ENCODE peak calls at places on chromosome 14, in eight cellular contexts. I is AG10803; M is fibroblast of villous mesenchyme; P is AG04449; A is upper lobe of right lung; D is CD4-positive, alpha-beta T cell; T is natural killer cell; G is breast epithelium. N is an unnamed sample.

GRCh38 chr14:42555365-42555764 is 948.7 kb downstream of the LRFN5 start:
- DNase-seq in I (no peak), M (no peak), P (no peak), A (no peak), D (no peak), T (no peak), G (no peak), N (no peak)

GRCh38 chr14:64612021-64612380 is 62.2 kb downstream of the PPP1R36 start:
- DNase-seq in I (peak), M (no peak), P (peak), A (no peak), D (no peak), T (no peak), G (no peak), N (peak)

GRCh38 chr14:99654235-99655000 is 9.5 kb downstream of the HHIPL1 start:
- DNase-seq in I (peak), M (peak), P (peak), A (no peak), D (no peak), T (no peak), G (no peak), N (peak)

GRCh38 chr14:56630707-56631106 is 51.1 kb downstream of the TMEM260 start:
- DNase-seq in I (peak), M (peak), P (no peak), A (no peak), D (no peak), T (no peak), G (no peak), N (no peak)

GRCh38 chr14:20460458-20461229 is 590 bp downstream of the PIP4P1 start:
- DNase-seq in I (no peak), M (peak), P (no peak), A (peak), D (peak), T (no peak), G (no peak), N (no peak)

GRCh38 chr14:91089958-91090535 is 23.8 kb upstream of the DGLUCY start:
- DNase-seq in I (no peak), M (no peak), P (no peak), A (no peak), D (no peak), T (no peak), G (no peak), N (no peak)

GRCh38 chr14:42224053-42224888 is 617.6 kb downstream of the LRFN5 start:
- DNase-seq in I (peak), M (peak), P (no peak), A (no peak), D (no peak), T (no peak), G (no peak), N (peak)

GRCh38 chr14:100552524-100553125 is 34.6 kb downstream of the BEGAIN start:
- DNase-seq in I (no peak), M (no peak), P (no peak), A (no peak), D (no peak), T (no peak), G (no peak), N (no peak)

GRCh38 chr14:20454359-20454644 is 310 bp downstream of the OSGEP start:
- DNase-seq in I (no peak), M (peak), P (no peak), A (no peak), D (no peak), T (no peak), G (no peak), N (peak)

GRCh38 chr14:49640540-49641417 is 5.7 kb upstream of the DNAAF2 start:
- DNase-seq in I (no peak), M (no peak), P (no peak), A (no peak), D (no peak), T (no peak), G (no peak), N (no peak)

DNA sequence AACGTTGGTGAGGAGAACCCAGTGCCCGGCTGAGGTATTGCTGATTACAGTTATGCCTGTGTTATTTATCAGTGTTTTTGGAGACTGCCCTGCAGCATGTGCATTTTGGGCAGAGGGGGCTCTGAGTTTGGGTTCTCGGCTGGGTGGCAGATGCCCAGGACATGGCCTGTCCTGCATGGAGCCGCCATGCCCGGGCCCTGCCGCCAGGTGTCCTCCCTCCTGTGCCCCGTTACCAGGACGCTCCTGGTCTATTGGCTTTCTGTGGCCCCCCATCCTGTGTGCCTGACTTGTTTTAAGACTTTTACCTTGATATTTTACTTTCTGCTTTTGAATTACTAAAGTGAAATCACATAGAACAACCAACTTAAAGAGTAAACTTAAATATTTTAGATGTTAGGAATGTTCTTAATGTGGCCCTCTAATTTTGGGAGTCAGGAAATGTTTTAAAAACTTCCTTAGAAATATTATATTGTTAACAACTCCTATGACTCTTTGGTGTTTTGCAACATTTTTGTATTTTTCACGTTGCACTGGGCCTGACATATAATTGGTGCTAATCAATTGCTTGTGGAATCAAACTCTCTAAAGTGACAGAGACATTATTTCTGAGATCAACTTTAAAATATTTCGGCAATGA is 51.8 kb downstream of the PRIMA1 start:
- DNase-seq in I (no peak), M (no peak), P (no peak), A (no peak), D (no peak), T (no peak), G (no peak), N (no peak)
- TF ChIP-seq CTCF in I (peak), M (no peak), P (peak), A (no peak), D (no peak), T (no peak), G (no peak), N (peak)

GRCh38 chr14:70213721-70214282 is 25.1 kb upstream of the SLC8A3 start:
- DNase-seq in I (no peak), M (peak), P (no peak), A (no peak), D (no peak), T (no peak), G (no peak), N (no peak)

GRCh38 chr14:70208380-70208779 is 19.6 kb upstream of the SLC8A3 start:
- DNase-seq in I (no peak), M (no peak), P (no peak), A (no peak), D (no peak), T (no peak), G (no peak), N (no peak)

GRCh38 chr14:70212752-70213151 is 24.0 kb upstream of the SLC8A3 start:
- DNase-seq in I (no peak), M (no peak), P (no peak), A (no peak), D (no peak), T (no peak), G (no peak), N (no peak)
- TF ChIP-seq CTCF in I (no peak), M (no peak), P (no peak), A (no peak), D (no peak), T (no peak), G (no peak), N (no peak)

DNA sequence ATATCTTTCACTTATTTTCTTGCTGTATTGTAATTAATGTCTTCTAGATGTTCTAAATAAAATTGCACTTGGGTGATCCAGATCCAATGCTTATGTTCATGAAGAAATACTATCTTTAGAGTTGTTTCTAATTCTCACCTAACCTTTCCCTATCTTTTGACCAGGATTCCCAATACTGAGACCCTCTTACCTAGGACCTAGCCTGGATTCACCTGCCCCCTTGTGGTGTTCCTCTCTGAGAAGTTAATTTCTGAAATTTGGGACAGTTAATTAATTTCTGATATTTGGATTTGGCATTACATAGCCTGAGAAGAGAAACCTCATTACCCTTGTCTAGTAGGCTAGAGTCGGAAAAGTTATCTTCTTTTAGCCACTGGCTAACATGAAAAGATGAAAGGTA is 29.5 kb downstream of the FOXA1 start:
- DNase-seq in I (no peak), M (no peak), P (no peak), A (no peak), D (no peak), T (no peak), G (no peak), N (no peak)
- TF ChIP-seq CTCF in I (no peak), M (peak), P (peak), A (peak), D (no peak), T (no peak), G (no peak), N (peak)

GRCh38 chr14:66315098-66315497 is 171.1 kb upstream of the CCDC196 start:
- DNase-seq in I (no peak), M (no peak), P (no peak), A (no peak), D (no peak), T (no peak), G (no peak), N (no peak)
- TF ChIP-seq CTCF in I (no peak), M (no peak), P (no peak), A (no peak), D (no peak), T (no peak), G (no peak), N (no peak)

GRCh38 chr14:82694820-82695219 is 1161.2 kb upstream of the SEL1L start:
- DNase-seq in I (no peak), M (no peak), P (no peak), A (no peak), D (no peak), T (no peak), G (no peak), N (peak)

DNA sequence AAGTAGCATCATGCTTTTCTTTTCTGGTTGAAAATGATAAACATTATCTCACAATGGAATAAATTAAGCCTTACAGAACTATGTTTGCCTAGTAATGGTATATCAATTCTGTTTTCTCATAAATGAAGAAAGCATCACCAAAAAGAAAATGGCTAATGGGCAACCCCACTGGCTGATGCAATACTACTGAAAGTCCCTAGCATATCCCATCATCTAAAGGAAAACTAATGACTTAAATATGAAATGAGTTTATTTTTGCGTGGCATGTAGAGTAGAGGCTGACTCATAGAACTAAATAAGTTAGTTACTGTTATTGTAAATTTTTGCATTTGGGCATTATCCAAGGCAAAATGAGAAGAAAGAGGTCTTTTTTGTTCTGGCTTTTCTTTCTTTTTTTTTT is 1156.3 kb upstream of the SEL1L start:
- DNase-seq in I (no peak), M (no peak), P (no peak), A (no peak), D (no peak), T (no peak), G (no peak), N (no peak)
- TF ChIP-seq CTCF in I (no peak), M (no peak), P (no peak), A (no peak), D (no peak), T (no peak), G (no peak), N (no peak)

DNA sequence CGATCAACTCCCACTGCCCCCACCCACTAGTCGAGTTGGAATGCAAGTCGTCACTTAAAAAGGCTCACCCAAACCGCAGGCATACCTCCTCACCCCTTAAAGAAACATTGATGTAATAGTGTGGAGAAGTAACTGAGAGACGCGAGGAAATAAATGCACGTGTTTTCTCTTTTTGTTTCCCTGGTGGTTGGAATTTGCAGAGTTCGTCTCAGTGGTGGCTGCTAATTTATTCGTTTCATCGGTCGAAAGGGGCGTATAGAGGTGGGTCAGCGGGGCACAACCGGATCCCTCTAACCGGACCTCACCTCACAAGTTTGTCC is 5.1 kb upstream of the NPAS3 start:
- DNase-seq in I (peak), M (peak), P (no peak), A (no peak), D (no peak), T (no peak), G (no peak), N (no peak)
- TF ChIP-seq CTCF in I (peak), M (peak), P (peak), A (no peak), D (no peak), T (no peak), G (peak), N (peak)